ENCODE peak calls at places on chromosomes 6 and 20, in ten cellular contexts. M is cardiac muscle cell; P is psoas muscle; C is CD8-positive, alpha-beta T cell; A is effector memory CD4-positive, alpha-beta T cell; V is HCT116; E is gastrocnemius medialis; N is CD8-positive, alpha-beta memory T cell; D is endothelial cell of umbilical vein; G is right atrium auricular region. Q is an unnamed sample.

GRCh38 chr6:72864799-72865198 is 242.9 kb downstream of the KCNQ5 start:
- DNase-seq in P (no peak), A (no peak), D (no peak), N (no peak), C (no peak), G (no peak), V (no peak), E (no peak), M (no peak), Q (no peak)

GRCh38 chr6:163667372-163668060 is 253.0 kb downstream of the QKI start:
- DNase-seq in E (peak; percentile 50), N (no peak), M (peak; percentile 62), A (no peak), C (no peak), P (no peak), G (no peak), V (no peak), D (no peak), Q (no peak)

GRCh38 chr6:33606642-33607041 is 14.5 kb upstream of the ITPR3 start:
- DNase-seq in G (no peak), M (no peak), P (no peak), A (no peak), C (no peak), V (no peak), D (no peak), N (no peak), E (no peak), Q (no peak)

GRCh38 chr6:125307150-125307838 is 5.5 kb upstream of the HDDC2 start:
- DNase-seq in C (no peak), E (peak; percentile 63), G (no peak), P (no peak), M (peak; percentile 16), D (no peak), A (no peak), N (no peak), V (no peak), Q (no peak)

GRCh38 chr6:3328145-3328544 is 69.4 kb downstream of the PSMG4 start:
- DNase-seq in E (no peak), V (no peak), C (no peak), P (no peak), M (peak; percentile 46), D (no peak), A (no peak), N (no peak), G (no peak), Q (no peak)

GRCh38 chr20:35311409-35311808 is 19.2 kb upstream of the FAM83C start:
- DNase-seq in G (no peak), D (no peak), N (no peak), C (no peak), E (no peak), M (no peak), V (peak; percentile 81), A (no peak), P (no peak), Q (no peak)

GRCh38 chr6:41214559-41215238 is 13.4 kb upstream of the TREML4 start:
- DNase-seq in D (no peak), V (no peak), E (no peak), M (no peak), P (no peak), C (no peak), A (no peak), N (no peak), G (no peak), Q (no peak)

GRCh38 chr6:47163536-47163935 is 121.4 kb upstream of the ADGRF1 start:
- DNase-seq in V (no peak), E (no peak), P (no peak), M (no peak), G (no peak), C (no peak), N (no peak), D (no peak), A (no peak), Q (no peak)

GRCh38 chr20:59010995-59011873 is 4.2 kb upstream of the CTSZ start:
- DNase-seq in A (no peak), P (no peak), C (no peak), D (peak; percentile 98), N (peak; percentile 29), E (no peak), V (no peak), M (peak; percentile 95), G (peak; percentile 70), Q (no peak)

DNA sequence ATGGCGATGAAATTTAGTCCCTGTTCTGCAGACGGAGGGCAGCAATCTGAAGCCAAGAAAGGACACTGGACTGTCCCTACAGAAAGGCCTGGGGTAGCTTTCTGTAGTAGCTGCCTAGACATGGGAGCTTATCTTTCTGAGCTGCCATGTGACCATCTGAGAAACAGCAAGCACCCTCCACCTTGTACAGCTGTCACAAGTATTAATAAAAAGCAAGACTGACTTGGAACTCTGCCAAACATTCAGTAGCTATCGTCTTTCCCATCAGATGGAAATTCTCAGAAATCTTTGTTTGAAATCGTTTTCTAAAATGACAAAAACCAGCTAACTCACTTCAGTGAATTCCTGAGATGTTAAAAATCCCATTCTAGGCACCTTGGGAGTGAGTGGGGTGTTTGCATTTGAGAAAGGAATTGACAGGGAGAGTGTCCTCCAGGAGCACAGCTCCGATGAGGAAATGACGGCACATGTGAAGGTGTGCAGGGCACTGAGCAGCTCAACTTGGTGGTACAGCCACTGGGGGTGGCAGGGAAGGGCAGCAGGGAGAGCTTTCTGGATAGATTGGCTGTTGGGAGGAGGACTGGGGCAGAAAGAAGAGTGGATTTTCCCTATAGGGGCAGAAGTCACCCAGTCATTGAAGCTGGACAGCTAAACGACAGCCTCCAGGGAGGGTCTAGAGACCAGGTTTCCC is 24.5 kb downstream of the ACSS1 start:
- DNase-seq in P (peak; percentile 3), A (no peak), E (no peak), V (no peak), C (no peak), N (no peak), G (no peak), M (no peak), D (peak; percentile 21), Q (no peak)
- H3K4me1 ChIP-seq in P (peaks cover 56% of the 10 kb centered on the region), A (peaks cover 14% of the 10 kb centered on the region), E (peaks cover 51% of the 10 kb centered on the region), V (no peaks in the 10 kb centered on the region), C (peaks cover 30% of the 10 kb centered on the region), N (peaks cover 30% of the 10 kb centered on the region), G (no peaks in the 10 kb centered on the region), M (no peaks in the 10 kb centered on the region), D (peaks cover 12% of the 10 kb centered on the region), Q (peaks cover 27% of the 10 kb centered on the region)

DNA sequence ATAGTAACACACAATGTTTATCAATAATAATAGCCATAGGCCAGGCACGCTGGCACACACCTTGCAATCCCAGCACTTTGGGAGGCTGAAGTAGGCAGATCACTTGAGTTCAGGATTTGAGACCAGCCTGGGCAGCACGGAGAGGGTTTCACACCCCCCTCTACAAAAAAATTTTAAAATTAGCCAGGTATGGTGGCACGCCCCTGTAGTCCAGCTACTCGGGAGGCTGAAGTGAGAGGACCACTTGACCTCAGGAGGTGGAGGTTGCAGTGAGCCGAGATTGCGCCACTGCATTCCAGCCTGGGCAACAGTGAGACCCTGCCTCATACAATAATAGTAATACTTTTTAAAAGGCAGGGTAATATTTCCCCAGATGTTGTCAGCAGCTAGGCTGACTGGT is 7.9 kb upstream of the MAPRE1 start:
- DNase-seq in E (no peak), P (no peak), V (no peak), N (no peak), G (no peak), C (no peak), M (no peak), D (no peak), A (no peak), Q (no peak)
- H3K27ac ChIP-seq in E (no peak overlapping the region), P (no peak overlapping the region), V (no peak overlapping the region), N (no peak overlapping the region), G (no peak overlapping the region), C (no peak overlapping the region), M (no peak overlapping the region), D (no peak overlapping the region), A (no peak overlapping the region), Q (no peak overlapping the region)

GRCh38 chr6:151381722-151382121 is 9.6 kb downstream of the ZBTB2 start:
- DNase-seq in V (no peak), N (no peak), P (no peak), G (no peak), E (no peak), A (no peak), C (no peak), M (no peak), D (no peak), Q (no peak)
- H3K4me1 ChIP-seq in V (peaks cover 5% of the 10 kb centered on the region), N (peaks cover 72% of the 10 kb centered on the region), P (peaks cover 19% of the 10 kb centered on the region), G (no peaks in the 10 kb centered on the region), E (peaks cover 2% of the 10 kb centered on the region), A (peaks cover 12% of the 10 kb centered on the region), C (peaks cover 47% of the 10 kb centered on the region), M (peaks cover 5% of the 10 kb centered on the region), D (peaks cover 2% of the 10 kb centered on the region), Q (peaks cover 2% of the 10 kb centered on the region)

DNA sequence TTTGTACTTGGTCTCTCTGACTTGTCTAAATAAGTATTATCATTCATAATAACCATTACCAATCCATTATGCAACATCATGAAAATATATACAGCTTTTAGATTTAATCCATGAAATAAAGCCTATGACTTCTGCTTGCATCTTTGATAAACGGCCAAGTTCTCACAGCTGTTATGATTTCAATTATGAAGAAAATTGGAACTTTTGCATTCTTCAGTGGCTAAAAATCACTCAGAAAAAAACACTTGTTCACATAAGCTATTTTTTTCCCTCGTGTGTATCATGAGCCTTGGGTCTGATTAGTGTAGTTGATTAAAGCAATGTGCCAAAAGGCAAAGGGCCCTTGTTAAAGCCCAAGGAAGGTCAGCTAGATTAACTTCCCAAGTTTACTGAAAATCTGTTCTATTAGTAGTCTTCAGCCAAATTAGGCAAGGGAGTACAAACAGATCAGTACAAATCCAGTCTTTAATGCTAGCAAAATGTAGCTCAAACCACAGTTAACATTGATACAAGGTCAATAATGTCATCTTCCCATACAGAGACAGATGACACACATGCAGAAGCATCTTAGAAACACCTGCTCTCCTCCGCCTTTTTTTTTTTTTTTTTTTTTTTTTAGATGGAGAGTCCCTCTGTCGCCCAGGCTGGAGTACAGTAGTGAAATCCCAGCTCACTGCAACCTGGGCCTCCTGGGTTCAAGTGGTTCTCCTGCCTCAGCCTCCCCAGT is 69.9 kb downstream of the SGK1 start:
- DNase-seq in N (no peak), M (no peak), C (no peak), E (no peak), A (no peak), G (no peak), V (no peak), D (no peak), P (no peak), Q (no peak)
- H3K27ac ChIP-seq in N (no peak overlapping the region), M (no peak overlapping the region), C (peak overlapping the region; percentile 2), E (peak overlapping the region; percentile 66), A (peak overlapping the region; percentile 69), G (no peak overlapping the region), V (no peak overlapping the region), D (no peak overlapping the region), P (peak overlapping the region; percentile 83), Q (peak overlapping the region; percentile 90)